ENCODE peak calls at places on chromosomes 3 and 15, in six cellular contexts. F is adipocyte, O is heart left ventricle, D is tibial artery, B is RWPE2, Q is GM23338. Z is an unnamed sample.

GRCh38 chr15:84800365-84800806 is 16.8 kb upstream of the ALPK3 start:
- DNase-seq in B (no peak), D (no peak), F (no peak), O (no peak), Q (no peak), Z (no peak)

GRCh38 chr3:193096076-193096475 is 144.9 kb upstream of the PLAAT1 start:
- DNase-seq in F (no peak), B (no peak), Q (no peak), D (no peak), O (no peak), Z (no peak)

GRCh38 chr3:48142316-48142870 is 45.8 kb downstream of the CDC25A start:
- DNase-seq in Q (no peak), B (no peak), F (no peak), D (no peak), O (no peak), Z (no peak)

GRCh38 chr15:84876269-84876668 is 8.2 kb upstream of the SLC28A1 start:
- DNase-seq in F (no peak), B (no peak), D (no peak), Q (no peak), O (no peak), Z (no peak)

GRCh38 chr15:62886431-62887071 is 156.0 kb upstream of the TPM1 start:
- DNase-seq in O (no peak), D (no peak), Q (peak; percentile 54), F (peak; percentile 35), B (no peak), Z (no peak)

GRCh38 chr3:101836907-101837598 is 12.3 kb upstream of the NFKBIZ start:
- DNase-seq in O (no peak), Q (no peak), D (no peak), B (no peak), F (peak; percentile 60), Z (no peak)

GRCh38 chr3:186963636-186964035 is 33.3 kb downstream of the ST6GAL1 start:
- DNase-seq in D (no peak), B (no peak), F (no peak), O (no peak), Q (no peak), Z (no peak)

GRCh38 chr3:128532007-128532983 is 39.3 kb upstream of the GATA2 start:
- DNase-seq in D (no peak), Q (no peak), B (no peak), F (no peak), O (no peak), Z (no peak)

GRCh38 chr15:33135355-33135781 is 59.1 kb downstream of the FMN1 start:
- DNase-seq in D (no peak), O (no peak), Q (no peak), F (peak; percentile 43), B (no peak), Z (no peak)

GRCh38 chr3:50299929-50300680 is 900 bp upstream of the HYAL3 start:
- DNase-seq in B (no peak), O (no peak), Q (no peak), F (peak; percentile 61), D (no peak), Z (no peak)

GRCh38 chr3:97940034-97940433 is 32.2 kb downstream of the RIOX2 start:
- DNase-seq in B (no peak), O (no peak), D (no peak), Q (peak; percentile 45), F (peak; percentile 16), Z (no peak)

GRCh38 chr3:129121016-129121791 is 400 bp downstream of the RAB43 start:
- DNase-seq in Q (peak; percentile 41), O (no peak), B (no peak), F (no peak), D (no peak), Z (no peak)

GRCh38 chr3:33096103-33096868 is 660 bp downstream of the GLB1 start:
- DNase-seq in B (peak; percentile 60), Q (peak; percentile 60), D (peak; percentile 33), O (peak; percentile 50), F (peak; percentile 68), Z (no peak)

GRCh38 chr3:101976473-101976872 is 127.2 kb downstream of the NFKBIZ start:
- DNase-seq in D (no peak), O (no peak), F (no peak), Q (no peak), B (no peak), Z (no peak)

GRCh38 chr3:58559586-58559985 is 17.6 kb downstream of the FAM107A start:
- DNase-seq in D (no peak), O (no peak), F (no peak), Q (no peak), B (no peak), Z (no peak)

GRCh38 chr3:172323894-172324590 is 124.2 kb downstream of the GHSR start:
- DNase-seq in B (no peak), F (peak; percentile 36), Q (no peak), D (peak; percentile 38), O (no peak), Z (peak; percentile 44)

GRCh38 chr3:42541079-42541478 is 38.6 kb downstream of the VIPR1 start:
- DNase-seq in Q (no peak), F (no peak), B (no peak), D (no peak), O (no peak), Z (no peak)

GRCh38 chr15:64681424-64682024 is 93.9 kb downstream of the RBPMS2 start:
- DNase-seq in B (no peak), Q (peak; percentile 88), F (peak; percentile 57), O (no peak), D (no peak), Z (no peak)

GRCh38 chr15:92466834-92467233 is 73.2 kb downstream of the ST8SIA2 start:
- DNase-seq in F (no peak), O (no peak), D (no peak), B (no peak), Q (no peak), Z (no peak)

DNA sequence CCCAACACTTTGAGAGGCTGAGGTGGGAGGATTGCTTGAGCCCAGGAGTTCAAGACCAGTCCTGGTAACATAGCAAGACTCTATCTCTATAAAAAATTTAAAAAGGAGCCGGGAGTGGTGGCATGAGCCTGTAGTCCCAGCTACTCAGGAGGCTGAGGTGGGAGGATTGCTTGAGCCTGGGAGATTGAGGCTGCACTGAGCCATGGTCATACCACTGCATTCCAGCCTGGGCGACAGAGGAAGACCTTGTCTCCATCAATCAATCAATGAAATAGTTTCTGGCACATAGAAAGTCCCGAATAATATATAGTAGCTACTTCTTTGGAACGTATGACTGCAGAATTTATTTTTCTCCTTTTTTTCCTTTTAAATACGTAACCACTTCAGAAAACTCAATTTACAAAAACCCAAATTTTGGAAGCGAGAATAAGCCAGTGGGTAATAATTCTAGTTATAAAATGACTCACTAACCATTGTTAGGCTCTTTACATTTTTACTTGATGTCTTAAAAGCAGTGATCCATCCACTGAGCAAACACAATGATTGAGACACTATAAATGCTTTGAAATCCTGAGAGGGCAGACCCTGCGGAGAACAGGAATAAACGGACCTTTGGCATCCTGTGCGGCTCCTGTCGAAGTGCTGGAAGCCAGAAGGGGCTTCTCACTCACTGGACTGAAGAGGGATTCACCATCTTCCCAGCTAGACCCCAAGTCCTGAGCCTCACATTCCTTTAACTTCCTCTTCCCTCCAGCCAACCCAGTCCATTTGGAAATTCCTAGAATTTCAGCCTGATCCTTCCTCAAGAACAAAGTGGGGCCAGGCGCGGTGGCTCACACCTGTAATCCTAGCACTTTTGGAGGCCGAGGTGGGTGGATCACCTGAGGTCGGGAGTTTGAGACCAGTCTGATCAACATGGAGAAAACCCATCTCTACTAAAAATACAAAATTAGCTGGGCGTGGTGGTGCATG is 68.4 kb upstream of the MFGE8 start:
- DNase-seq in B (no peak), F (peak; percentile 50), Q (peak; percentile 64), D (no peak), O (no peak), Z (no peak)
- H3K4me1 ChIP-seq in B (peaks cover 4% of the 10 kb centered on the region), F (peaks cover 8% of the 10 kb centered on the region), Q (peaks cover 30% of the 10 kb centered on the region), D (peaks cover 12% of the 10 kb centered on the region), O (peaks cover 20% of the 10 kb centered on the region), Z (peaks cover 3% of the 10 kb centered on the region)

DNA sequence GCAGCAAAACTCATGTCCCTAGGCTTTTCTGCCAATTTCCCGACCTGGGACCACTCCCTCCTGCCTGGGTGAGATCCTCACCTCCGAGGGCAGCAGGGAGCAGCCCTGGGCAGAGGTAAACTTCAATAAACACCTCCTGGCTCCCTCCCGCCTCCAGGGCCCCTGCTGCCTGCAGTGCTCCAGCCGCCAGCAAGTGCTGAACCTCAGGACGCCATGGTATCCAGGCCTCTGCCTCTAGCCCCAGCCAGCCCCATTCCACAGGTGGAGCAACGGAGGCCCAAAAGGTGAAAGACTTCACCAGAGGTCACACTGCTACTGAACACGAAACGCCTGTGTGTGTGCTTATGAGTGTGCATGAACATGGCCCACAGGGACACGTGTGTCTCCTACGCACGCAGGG is 59.9 kb upstream of the LINGO1 start:
- DNase-seq in D (no peak), F (no peak), B (no peak), Q (no peak), O (no peak), Z (no peak)
- H3K27me3 ChIP-seq in D (no peaks in the 10 kb centered on the region), F (peaks cover 86% of the 10 kb centered on the region), B (no peaks in the 10 kb centered on the region), Q (no peaks in the 10 kb centered on the region), O (peaks cover 30% of the 10 kb centered on the region), Z (no peaks in the 10 kb centered on the region)

GRCh38 chr3:108225221-108225620 is 3.0 kb upstream of the IFT57 start:
- DNase-seq in F (no peak), O (no peak), B (no peak), D (no peak), Q (no peak), Z (no peak)
- H3K4me1 ChIP-seq in F (peaks cover 22% of the 10 kb centered on the region), O (peaks cover 27% of the 10 kb centered on the region), B (peaks cover 26% of the 10 kb centered on the region), D (peaks cover 14% of the 10 kb centered on the region), Q (peaks cover 6% of the 10 kb centered on the region), Z (peaks cover 11% of the 10 kb centered on the region)

DNA sequence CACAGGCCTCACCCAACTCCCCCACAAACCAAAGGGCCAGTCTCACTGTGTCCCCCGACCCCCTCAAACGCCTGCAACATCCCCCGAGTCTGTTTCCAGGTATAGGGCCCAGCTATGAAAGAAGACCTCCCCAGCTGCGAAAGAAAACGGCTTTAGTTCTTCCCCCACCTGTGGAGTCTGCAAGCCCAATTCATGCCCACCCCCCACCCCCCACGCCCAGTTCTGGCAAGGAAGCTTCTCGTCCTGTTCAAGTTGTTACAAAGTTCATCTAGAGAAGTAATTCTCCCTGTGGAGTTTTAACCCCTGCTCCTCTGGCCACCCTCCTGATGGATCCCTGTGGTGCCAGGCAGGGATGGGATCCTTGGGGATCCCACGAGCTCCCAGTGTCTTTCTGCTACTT is 54.4 kb downstream of the CCDC66 start:
- DNase-seq in O (no peak), D (no peak), Q (no peak), F (no peak), B (no peak), Z (no peak)
- H3K27me3 ChIP-seq in O (no peaks in the 10 kb centered on the region), D (no peaks in the 10 kb centered on the region), Q (no peaks in the 10 kb centered on the region), F (no peaks in the 10 kb centered on the region), B (no peaks in the 10 kb centered on the region), Z (no peaks in the 10 kb centered on the region)

DNA sequence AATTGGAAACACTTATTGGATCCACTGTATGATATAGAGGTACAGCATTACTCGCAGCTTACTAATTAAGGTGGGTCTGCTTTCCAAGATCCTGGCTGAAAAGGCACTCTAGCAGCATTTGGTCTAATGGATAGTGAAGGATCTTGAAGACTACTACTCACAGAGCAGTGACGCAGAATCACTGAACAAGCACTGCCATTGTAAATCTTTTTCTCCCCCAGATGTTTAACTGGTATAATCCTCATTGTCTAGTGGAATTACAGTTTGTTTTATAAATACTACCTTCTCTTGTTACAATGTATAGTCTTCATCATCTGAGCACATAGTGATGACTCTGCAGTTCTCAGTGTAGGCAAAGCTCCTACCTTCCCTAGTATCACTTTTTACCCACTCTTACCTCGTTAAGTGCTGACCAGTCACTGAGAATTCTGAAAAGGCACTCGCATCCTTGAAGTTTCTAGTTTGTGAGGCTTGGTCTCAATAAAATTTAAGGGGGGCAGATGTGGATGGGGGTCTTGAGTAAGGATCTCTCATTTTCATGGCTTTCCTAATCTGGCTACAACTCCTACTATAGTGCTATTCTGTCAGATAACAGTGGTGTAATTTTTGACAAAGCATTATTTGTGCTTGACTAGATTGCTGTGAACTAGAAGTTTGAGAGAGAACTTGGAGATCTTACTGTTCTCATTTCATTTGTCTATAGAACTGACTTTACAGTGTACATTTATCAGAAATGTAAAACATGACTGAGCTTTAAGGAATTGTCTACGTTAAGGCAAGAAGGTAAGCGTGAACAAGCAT is 23.2 kb downstream of the MAPK6 start:
- DNase-seq in F (no peak), Q (no peak), B (no peak), O (no peak), D (no peak), Z (no peak)
- H3K4me1 ChIP-seq in F (peaks cover 35% of the 10 kb centered on the region), Q (peaks cover 54% of the 10 kb centered on the region), B (peaks cover 36% of the 10 kb centered on the region), O (peaks cover 67% of the 10 kb centered on the region), D (peaks cover 15% of the 10 kb centered on the region), Z (peaks cover 15% of the 10 kb centered on the region)

Z was measured in thoracic aorta.